ENCODE peak calls at places on chromosomes 4 and X, in four cellular contexts. One of them, this sample, is unnamed.

GRCh38 chr4:180558427-180558826 is 1684.8 kb upstream of the TENM3 start:
- DNase-seq in A549: no peak
- DNase-seq in HepG2: no peak
- DNase-seq in WTC11: no peak
- DNase-seq in this sample: no peak

GRCh38 chr4:75243570-75243969 is 270.6 kb downstream of the RCHY1 start:
- DNase-seq in A549: no peak
- DNase-seq in HepG2: no peak
- DNase-seq in WTC11: no peak
- DNase-seq in this sample: no peak

GRCh38 chrX:150182176-150182575 is 180.9 kb upstream of the MAMLD1 start:
- DNase-seq in A549: no peak
- DNase-seq in HepG2: no peak
- DNase-seq in WTC11: no peak
- DNase-seq in this sample: no peak

GRCh38 chr4:152456609-152457008 is 79.3 kb downstream of the FBXW7 start:
- DNase-seq in A549: no peak
- DNase-seq in HepG2: no peak
- DNase-seq in WTC11: no peak
- DNase-seq in this sample: no peak

GRCh38 chrX:120485562-120486520 is 16.7 kb upstream of the LAMP2 start:
- DNase-seq in A549: peak; percentile 92
- DNase-seq in HepG2: peak; percentile 94
- DNase-seq in WTC11: peak; percentile 53
- DNase-seq in this sample: peak; percentile 59

GRCh38 chr4:33184684-33185083 is 2464.5 kb downstream of the PCDH7 start:
- DNase-seq in A549: no peak
- DNase-seq in HepG2: no peak
- DNase-seq in WTC11: no peak
- DNase-seq in this sample: no peak

GRCh38 chr4:82811838-82812672 is 13.5 kb upstream of the SCD5 start:
- DNase-seq in A549: no peak
- DNase-seq in HepG2: no peak
- DNase-seq in WTC11: no peak
- DNase-seq in this sample: no peak

GRCh38 chr4:107838763-107839162 is 14.0 kb downstream of the SGMS2 start:
- DNase-seq in A549: no peak
- DNase-seq in HepG2: no peak
- DNase-seq in WTC11: no peak
- DNase-seq in this sample: no peak

GRCh38 chr4:151675366-151676060 is 85.3 kb downstream of the GATB start:
- DNase-seq in A549: no peak
- DNase-seq in HepG2: no peak
- DNase-seq in WTC11: no peak
- DNase-seq in this sample: no peak

GRCh38 chr4:153421980-153422379 is 44.2 kb upstream of the TMEM131L start:
- DNase-seq in A549: no peak
- DNase-seq in HepG2: no peak
- DNase-seq in WTC11: no peak
- DNase-seq in this sample: no peak

GRCh38 chr4:47531241-47531953 is 46.3 kb downstream of the ATP10D start:
- DNase-seq in A549: peak; percentile 24
- DNase-seq in HepG2: peak; percentile 16
- DNase-seq in WTC11: no peak
- DNase-seq in this sample: no peak

GRCh38 chrX:134659761-134660160 is 1.5 kb upstream of the PLAC1 start:
- DNase-seq in A549: no peak
- DNase-seq in HepG2: no peak
- DNase-seq in WTC11: no peak
- DNase-seq in this sample: no peak

GRCh38 chrX:148501121-148502066 is 977 bp downstream of the AFF2 start:
- DNase-seq in A549: no peak
- DNase-seq in HepG2: no peak
- DNase-seq in WTC11: peak; percentile 51
- DNase-seq in this sample: no peak

GRCh38 chr4:66681962-66682361 is 863.3 kb downstream of the CENPC start:
- DNase-seq in A549: peak; percentile 6
- DNase-seq in HepG2: no peak
- DNase-seq in WTC11: no peak
- DNase-seq in this sample: no peak
- TF ChIP-seq NR3C1 in A549: no peak
- TF ChIP-seq NR3C1 in HepG2: no peak
- TF ChIP-seq NR3C1 in WTC11: no peak
- TF ChIP-seq NR3C1 in this sample: no peak

DNA sequence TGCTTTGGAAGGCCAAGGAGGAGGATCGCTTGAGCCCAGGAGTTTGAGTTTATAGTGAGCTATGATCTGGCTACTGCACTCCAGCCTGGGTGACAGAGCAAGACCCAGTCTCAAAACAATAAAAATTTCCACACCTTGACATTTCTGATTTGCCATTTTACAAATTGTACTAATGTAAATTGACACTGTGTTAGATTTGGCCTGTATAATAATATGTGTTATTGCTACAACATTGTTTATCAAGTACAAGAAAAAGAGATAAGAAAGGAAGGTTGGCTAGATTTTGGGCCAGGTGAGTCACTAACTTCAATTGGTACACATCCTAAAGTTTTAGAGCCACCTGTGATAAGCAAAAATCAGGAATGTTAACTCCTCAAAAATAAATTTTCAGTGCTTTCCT is 34.9 kb downstream of the ADGRA3 start:
- DNase-seq in A549: no peak
- DNase-seq in HepG2: no peak
- DNase-seq in WTC11: no peak
- DNase-seq in this sample: no peak
- TF ChIP-seq NR3C1 in A549: no peak
- TF ChIP-seq NR3C1 in HepG2: no peak
- TF ChIP-seq NR3C1 in WTC11: no peak
- TF ChIP-seq NR3C1 in this sample: no peak

GRCh38 chr4:25401066-25401465 is 24.0 kb downstream of the ANAPC4 start:
- DNase-seq in A549: peak; percentile 23
- DNase-seq in HepG2: no peak
- DNase-seq in WTC11: no peak
- DNase-seq in this sample: no peak
- TF ChIP-seq NR3C1 in A549: no peak
- TF ChIP-seq NR3C1 in HepG2: no peak
- TF ChIP-seq NR3C1 in WTC11: no peak
- TF ChIP-seq NR3C1 in this sample: no peak

GRCh38 chr4:186726150-186726439 is 2.4 kb upstream of the FAT1 start:
- DNase-seq in A549: no peak
- DNase-seq in HepG2: no peak
- DNase-seq in WTC11: no peak
- DNase-seq in this sample: no peak
- TF ChIP-seq NR3C1 in A549: no peak
- TF ChIP-seq NR3C1 in HepG2: no peak
- TF ChIP-seq NR3C1 in WTC11: no peak
- TF ChIP-seq NR3C1 in this sample: no peak

GRCh38 chr4:3732076-3733028 is 33.8 kb upstream of the ADRA2C start:
- DNase-seq in A549: no peak
- DNase-seq in HepG2: no peak
- DNase-seq in WTC11: no peak
- DNase-seq in this sample: no peak
- TF ChIP-seq NR3C1 in A549: no peak
- TF ChIP-seq NR3C1 in HepG2: no peak
- TF ChIP-seq NR3C1 in WTC11: no peak
- TF ChIP-seq NR3C1 in this sample: no peak

GRCh38 chr4:21728231-21728758 is 220.3 kb downstream of the KCNIP4 start:
- DNase-seq in A549: no peak
- DNase-seq in HepG2: no peak
- DNase-seq in WTC11: no peak
- DNase-seq in this sample: no peak
- TF ChIP-seq NR3C1 in A549: no peak
- TF ChIP-seq NR3C1 in HepG2: no peak
- TF ChIP-seq NR3C1 in WTC11: no peak
- TF ChIP-seq NR3C1 in this sample: no peak